ENCODE peak calls at places on chromosome 1, in five cellular contexts. G is AG10803, S is cardiac muscle cell, Z is putamen, P is HEK293T. L is an unnamed sample.

GRCh38 chr1:46364612-46365011 is 24.0 kb downstream of the NSUN4 start:
- DNase-seq in G (peak), S (no peak), Z (no peak), P (no peak), L (no peak)

GRCh38 chr1:115717541-115717940 is 51.0 kb downstream of the CASQ2 start:
- DNase-seq in G (peak), S (peak), Z (peak), P (peak), L (peak)

GRCh38 chr1:61067446-61067845 is 14.9 kb upstream of the NFIA start:
- DNase-seq in G (no peak), S (no peak), Z (no peak), P (no peak), L (no peak)

GRCh38 chr1:19074361-19074901 is 118.0 kb upstream of the IFFO2 start:
- DNase-seq in G (no peak), S (no peak), Z (no peak), P (no peak), L (no peak)

GRCh38 chr1:21891621-21892479 is 45.3 kb downstream of the HSPG2 start:
- DNase-seq in G (no peak), S (no peak), Z (no peak), P (no peak), L (no peak)

GRCh38 chr1:14149431-14149830 is 449.1 kb upstream of the KAZN start:
- DNase-seq in G (no peak), S (no peak), Z (no peak), P (peak), L (no peak)

GRCh38 chr1:79501153-79501552 is 494.6 kb upstream of the ADGRL4 start:
- DNase-seq in G (peak), S (peak), Z (no peak), P (no peak), L (no peak)

GRCh38 chr1:36239941-36240637 is 15.8 kb downstream of the THRAP3 start:
- DNase-seq in G (no peak), S (peak), Z (no peak), P (no peak), L (peak)

GRCh38 chr1:14310491-14310890 is 288.0 kb upstream of the KAZN start:
- DNase-seq in G (no peak), S (no peak), Z (no peak), P (no peak), L (no peak)

GRCh38 chr1:59707216-59707615 is 107.5 kb upstream of the HOOK1 start:
- DNase-seq in G (peak), S (peak), Z (peak), P (no peak), L (peak)

GRCh38 chr1:53390261-53390660 is 62.4 kb upstream of the LRP8 start:
- DNase-seq in G (no peak), S (no peak), Z (peak), P (no peak), L (peak)

GRCh38 chr1:37862330-37862729 is 2.9 kb upstream of the MTF1 start:
- DNase-seq in G (no peak), S (no peak), Z (no peak), P (no peak), L (peak)

GRCh38 chr1:25780318-25781129 is 19.5 kb upstream of the SELENON start:
- DNase-seq in G (no peak), S (peak), Z (no peak), P (no peak), L (no peak)

GRCh38 chr1:163692266-163692665 is 370.5 kb downstream of the NUF2 start:
- DNase-seq in G (no peak), S (no peak), Z (no peak), P (no peak), L (no peak)

GRCh38 chr1:234589854-234590620 is 19.9 kb downstream of the IRF2BP2 start:
- DNase-seq in G (peak), S (peak), Z (no peak), P (no peak), L (no peak)

L was measured in Ammon's horn.